ENCODE peak calls at places on chromosomes 5 and 9, in eight cellular contexts. F, I, Q, M, Y, L, R and W are unnamed samples.

GRCh38 chr9:134484479-134484878 is 157.1 kb upstream of the COL5A1 start:
- DNase-seq in M (no peak), R (no peak), Y (peak; percentile 8), L (no peak), Q (peak; percentile 32), I (no peak), F (peak; percentile 3), W (no peak)

GRCh38 chr9:105413486-105414068 is 34.3 kb upstream of the FSD1L start:
- DNase-seq in Y (peak; percentile 17), F (no peak), M (no peak), Q (no peak), R (peak; percentile 21), L (peak; percentile 35), I (peak; percentile 33), W (no peak)

GRCh38 chr5:125088522-125089105 is 342.2 kb upstream of the ZNF608 start:
- DNase-seq in Y (no peak), R (no peak), L (no peak), M (no peak), Q (peak; percentile 41), F (no peak), I (no peak), W (no peak)

GRCh38 chr9:122029898-122030297 is 63.2 kb downstream of the TTLL11 start:
- DNase-seq in Y (no peak), L (no peak), I (no peak), R (no peak), M (no peak), F (no peak), Q (no peak), W (no peak)

GRCh38 chr5:53983568-53984465 is 326.6 kb downstream of the ARL15 start:
- DNase-seq in M (no peak), Y (no peak), L (no peak), I (no peak), F (no peak), R (peak; percentile 43), Q (no peak), W (no peak)

GRCh38 chr9:121398374-121398773 is 28.3 kb upstream of the STOM start:
- DNase-seq in Y (no peak), F (no peak), L (no peak), Q (no peak), I (no peak), R (peak; percentile 100), M (no peak), W (peak; percentile 97)

GRCh38 chr5:172448999-172449398 is 5.3 kb downstream of the SH3PXD2B start:
- DNase-seq in I (no peak), M (no peak), F (no peak), Y (no peak), Q (no peak), L (no peak), R (no peak), W (no peak)

GRCh38 chr9:130667117-130667430 is 2.7 kb downstream of the PRDM12 start:
- DNase-seq in R (no peak), M (no peak), F (no peak), L (no peak), Q (no peak), I (no peak), Y (no peak), W (no peak)

GRCh38 chr5:39638803-39639202 is 214.0 kb upstream of the DAB2 start:
- DNase-seq in L (no peak), R (no peak), I (no peak), Y (no peak), M (no peak), F (no peak), Q (no peak), W (no peak)

GRCh38 chr5:14932902-14933475 is 61.4 kb upstream of the ANKH start:
- DNase-seq in M (no peak), Y (no peak), R (no peak), L (no peak), F (no peak), I (no peak), Q (no peak), W (no peak)

GRCh38 chr9:32989651-32990050 is 11.8 kb downstream of the APTX start:
- DNase-seq in I (no peak), M (no peak), R (no peak), Q (no peak), Y (no peak), L (no peak), F (no peak), W (no peak)

GRCh38 chr9:86034863-86035734 is 64.3 kb downstream of the GOLM1 start:
- DNase-seq in Q (no peak), F (no peak), R (peak; percentile 44), I (peak; percentile 29), Y (peak; percentile 56), M (no peak), L (peak; percentile 68), W (peak; percentile 7)

GRCh38 chr5:141261238-141261546 is 16.0 kb downstream of the PCDHB15 start:
- DNase-seq in M (no peak), Q (no peak), F (no peak), L (no peak), Y (no peak), R (no peak), I (no peak), W (no peak)
- H3K9me3 ChIP-seq in M (peaks cover 100% of the 10 kb centered on the region), Q (peaks cover 84% of the 10 kb centered on the region), F (peaks cover 33% of the 10 kb centered on the region), L (peaks cover 67% of the 10 kb centered on the region), Y (peaks cover 75% of the 10 kb centered on the region), R (peaks cover 34% of the 10 kb centered on the region), I (peaks cover 21% of the 10 kb centered on the region), W (peaks cover 32% of the 10 kb centered on the region)

DNA sequence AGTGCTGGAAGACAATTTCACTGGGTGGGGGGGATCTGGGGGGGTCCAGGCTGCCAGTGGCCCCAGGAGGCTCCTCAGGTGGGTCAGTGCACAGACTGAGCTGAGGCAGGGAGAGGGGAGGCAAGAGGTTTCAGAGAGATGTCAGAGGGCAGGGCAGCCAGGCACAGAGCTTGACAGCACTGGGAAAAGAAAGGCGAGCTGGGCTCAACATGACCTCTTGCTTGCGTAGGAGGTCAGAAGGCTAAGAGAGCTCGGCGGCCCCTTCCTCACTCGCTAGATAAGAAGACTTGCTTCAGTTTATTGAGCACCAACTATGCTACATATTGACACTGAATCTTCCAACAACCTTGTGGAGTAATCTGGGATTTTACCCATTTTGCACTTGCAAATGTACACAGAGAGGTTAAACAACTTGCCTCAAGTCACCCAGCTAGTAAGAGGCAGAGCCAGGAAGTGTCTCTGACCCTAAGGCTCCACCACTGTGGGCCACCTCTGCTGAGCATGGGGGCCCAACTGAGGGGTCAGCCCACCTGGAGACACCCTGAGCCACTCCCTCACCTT is 3.5 kb downstream of the PDLIM7 start:
- DNase-seq in Y (no peak), M (no peak), I (no peak), L (no peak), Q (no peak), R (no peak), F (no peak), W (no peak)
- H3K27ac ChIP-seq in Y (no peak overlapping the region), M (peak overlapping the region; percentile 100), I (peak overlapping the region; percentile 96), L (no peak overlapping the region), Q (no peak overlapping the region), R (peak overlapping the region; percentile 94), F (peak overlapping the region; percentile 96), W (peak overlapping the region; percentile 99)

GRCh38 chr5:129904102-129904666 is at the start of gene CHSY3:
- DNase-seq in F (peak; percentile 69), Q (peak; percentile 94), R (peak; percentile 71), L (peak; percentile 88), M (peak; percentile 67), I (peak; percentile 46), Y (peak; percentile 83), W (peak; percentile 11)
- TF ChIP-seq CTCF in F (no peak), Q (peak; percentile 10), R (no peak), L (no peak), M (peak; percentile 51), I (no peak), Y (no peak), W (no peak)

GRCh38 chr9:61668846-61669245 is 479.0 kb downstream of the SPATA31A7 start:
- DNase-seq in M (no peak), L (peak; percentile 2), I (no peak), Q (no peak), Y (no peak), R (no peak), F (no peak), W (no peak)

GRCh38 chr9:61669352-61669751 is 479.5 kb downstream of the SPATA31A7 start:
- DNase-seq in I (no peak), L (peak; percentile 5), Q (no peak), R (no peak), Y (no peak), F (no peak), M (no peak), W (no peak)

GRCh38 chr9:61671276-61671973 is 481.6 kb downstream of the SPATA31A7 start:
- DNase-seq in Q (peak; percentile 48), M (no peak), F (no peak), L (peak; percentile 8), I (no peak), Y (no peak), R (no peak), W (no peak)

GRCh38 chr9:61673247-61673646 is 483.4 kb downstream of the SPATA31A7 start:
- DNase-seq in F (no peak), M (no peak), L (no peak), Y (no peak), R (no peak), I (no peak), Q (no peak), W (no peak)

GRCh38 chr9:61670616-61671015 is 480.8 kb downstream of the SPATA31A7 start:
- DNase-seq in M (no peak), I (no peak), L (peak; percentile 2), F (no peak), Y (no peak), R (no peak), Q (no peak), W (no peak)
- H3K9me3 ChIP-seq in M (no peaks in the 10 kb centered on the region), I (no peaks in the 10 kb centered on the region), L (peaks cover 92% of the 10 kb centered on the region), F (no peaks in the 10 kb centered on the region), Y (no peaks in the 10 kb centered on the region), R (no peaks in the 10 kb centered on the region), Q (no peaks in the 10 kb centered on the region), W (peaks cover 87% of the 10 kb centered on the region)

GRCh38 chr5:134877159-134877558 is 3.0 kb downstream of the TXNDC15 start:
- DNase-seq in L (no peak), I (no peak), M (no peak), R (no peak), F (no peak), Y (no peak), Q (no peak), W (no peak)

GRCh38 chr5:134873494-134873893 is 677 bp upstream of the TXNDC15 start:
- DNase-seq in Y (no peak), R (no peak), I (no peak), F (no peak), Q (no peak), M (no peak), L (peak; percentile 30), W (no peak)

GRCh38 chr5:134873987-134874830 is at the start of gene TXNDC15:
- DNase-seq in Y (peak; percentile 87), I (peak; percentile 56), Q (peak; percentile 93), L (peak; percentile 91), R (peak; percentile 69), M (peak; percentile 59), F (peak; percentile 85), W (peak; percentile 51)

GRCh38 chr5:134878403-134878802 is 4.2 kb downstream of the TXNDC15 start:
- DNase-seq in Y (peak; percentile 73), L (no peak), R (no peak), M (no peak), F (no peak), I (no peak), Q (no peak), W (no peak)

GRCh38 chr5:134874831-134875655 is 872 bp downstream of the TXNDC15 start:
- DNase-seq in L (peak; percentile 27), Q (peak; percentile 58), Y (peak; percentile 40), M (no peak), R (peak; percentile 83), I (no peak), F (peak; percentile 65), W (peak; percentile 68)
- H3K27ac ChIP-seq in L (no peak overlapping the region), Q (peak overlapping the region; percentile 72), Y (peak overlapping the region; percentile 87), M (peak overlapping the region; percentile 90), R (peak overlapping the region; percentile 96), I (peak overlapping the region; percentile 73), F (peak overlapping the region; percentile 95), W (peak overlapping the region; percentile 94)